ENCODE peak calls at places on chromosomes 13 and 19, in seven cellular contexts. One of them, this sample, is unnamed.
A peak's percentile ranks its signal among the peaks of the same experiment; 100 is the strongest.

GRCh38 chr13:73274147-73274546 is 215.3 kb downstream of the KLF5 start:
- DNase-seq in esophagus muscularis mucosa: no peak
- DNase-seq in cardiac muscle cell: no peak
- DNase-seq in mucosa of descending colon: no peak
- DNase-seq in MM.1S: no peak
- DNase-seq in stomach: no peak
- DNase-seq in fibroblast of lung: peak; percentile 75
- DNase-seq in this sample: no peak

GRCh38 chr19:8391274-8392016 is 1.3 kb downstream of the RAB11B start:
- DNase-seq in cardiac muscle cell: no peak
- DNase-seq in MM.1S: no peak
- DNase-seq in stomach: peak; percentile 54
- DNase-seq in fibroblast of lung: no peak
- DNase-seq in esophagus muscularis mucosa: no peak
- DNase-seq in mucosa of descending colon: peak; percentile 53
- DNase-seq in this sample: no peak

GRCh38 chr19:16340092-16340491 is 15.5 kb downstream of the KLF2 start:
- DNase-seq in fibroblast of lung: peak; percentile 77
- DNase-seq in mucosa of descending colon: no peak
- DNase-seq in cardiac muscle cell: no peak
- DNase-seq in esophagus muscularis mucosa: no peak
- DNase-seq in MM.1S: no peak
- DNase-seq in stomach: no peak
- DNase-seq in this sample: no peak

GRCh38 chr19:16875584-16876555 is 12.9 kb upstream of the F2RL3 start:
- DNase-seq in MM.1S: no peak
- DNase-seq in cardiac muscle cell: no peak
- DNase-seq in esophagus muscularis mucosa: no peak
- DNase-seq in fibroblast of lung: no peak
- DNase-seq in mucosa of descending colon: peak; percentile 54
- DNase-seq in stomach: no peak
- DNase-seq in this sample: peak; percentile 50

GRCh38 chr19:51093510-51094345 is 11.0 kb upstream of the KLK14 start:
- DNase-seq in fibroblast of lung: no peak
- DNase-seq in mucosa of descending colon: no peak
- DNase-seq in cardiac muscle cell: no peak
- DNase-seq in MM.1S: no peak
- DNase-seq in esophagus muscularis mucosa: no peak
- DNase-seq in stomach: no peak
- DNase-seq in this sample: no peak

GRCh38 chr19:16463341-16463990 is 8.3 kb downstream of the EPS15L1 start:
- DNase-seq in mucosa of descending colon: no peak
- DNase-seq in MM.1S: no peak
- DNase-seq in cardiac muscle cell: no peak
- DNase-seq in fibroblast of lung: no peak
- DNase-seq in stomach: no peak
- DNase-seq in esophagus muscularis mucosa: no peak
- DNase-seq in this sample: no peak

GRCh38 chr19:49361438-49362047 is 673 bp downstream of the TEAD2 start:
- DNase-seq in fibroblast of lung: peak; percentile 82
- DNase-seq in esophagus muscularis mucosa: peak; percentile 94
- DNase-seq in mucosa of descending colon: peak; percentile 87
- DNase-seq in stomach: peak; percentile 80
- DNase-seq in MM.1S: no peak
- DNase-seq in cardiac muscle cell: peak; percentile 91
- DNase-seq in this sample: no peak

GRCh38 chr19:56108447-56109195 is 12.5 kb downstream of the ZNF787 start:
- DNase-seq in esophagus muscularis mucosa: no peak
- DNase-seq in stomach: peak; percentile 57
- DNase-seq in cardiac muscle cell: peak; percentile 79
- DNase-seq in mucosa of descending colon: no peak
- DNase-seq in fibroblast of lung: no peak
- DNase-seq in MM.1S: no peak
- DNase-seq in this sample: no peak

GRCh38 chr19:17479325-17479791 is 9.0 kb downstream of the SLC27A1 start:
- DNase-seq in fibroblast of lung: peak; percentile 73
- DNase-seq in cardiac muscle cell: peak; percentile 76
- DNase-seq in stomach: no peak
- DNase-seq in mucosa of descending colon: no peak
- DNase-seq in MM.1S: no peak
- DNase-seq in esophagus muscularis mucosa: no peak
- DNase-seq in this sample: no peak

GRCh38 chr13:70668293-70668692 is 560.0 kb upstream of the KLHL1 start:
- DNase-seq in MM.1S: no peak
- DNase-seq in fibroblast of lung: no peak
- DNase-seq in mucosa of descending colon: no peak
- DNase-seq in stomach: no peak
- DNase-seq in cardiac muscle cell: no peak
- DNase-seq in esophagus muscularis mucosa: no peak
- DNase-seq in this sample: no peak

GRCh38 chr13:30339721-30340366 is 32.5 kb upstream of the KATNAL1 start:
- DNase-seq in stomach: no peak
- DNase-seq in MM.1S: no peak
- DNase-seq in cardiac muscle cell: peak; percentile 57
- DNase-seq in esophagus muscularis mucosa: no peak
- DNase-seq in fibroblast of lung: peak; percentile 38
- DNase-seq in mucosa of descending colon: no peak
- DNase-seq in this sample: no peak

GRCh38 chr13:99972190-99972731 is 694 bp upstream of the ZIC5 start:
- DNase-seq in MM.1S: no peak
- DNase-seq in fibroblast of lung: no peak
- DNase-seq in mucosa of descending colon: no peak
- DNase-seq in esophagus muscularis mucosa: no peak
- DNase-seq in cardiac muscle cell: no peak
- DNase-seq in stomach: no peak
- DNase-seq in this sample: no peak

GRCh38 chr19:3125900-3126524 is 9.8 kb upstream of the GNA15 start:
- DNase-seq in mucosa of descending colon: peak; percentile 86
- DNase-seq in esophagus muscularis mucosa: no peak
- DNase-seq in fibroblast of lung: peak; percentile 16
- DNase-seq in cardiac muscle cell: peak; percentile 53
- DNase-seq in MM.1S: peak; percentile 50
- DNase-seq in stomach: peak; percentile 79
- DNase-seq in this sample: peak; percentile 81

GRCh38 chr13:37085656-37086055 is 19.8 kb downstream of the CSNK1A1L start:
- DNase-seq in fibroblast of lung: no peak
- DNase-seq in MM.1S: no peak
- DNase-seq in cardiac muscle cell: no peak
- DNase-seq in esophagus muscularis mucosa: no peak
- DNase-seq in mucosa of descending colon: no peak
- DNase-seq in stomach: no peak
- DNase-seq in this sample: no peak

GRCh38 chr13:75073791-75074190 is 408.2 kb downstream of the TBC1D4 start:
- DNase-seq in cardiac muscle cell: no peak
- DNase-seq in stomach: no peak
- DNase-seq in MM.1S: no peak
- DNase-seq in esophagus muscularis mucosa: no peak
- DNase-seq in mucosa of descending colon: no peak
- DNase-seq in fibroblast of lung: no peak
- DNase-seq in this sample: no peak

GRCh38 chr19:4357921-4358326 is 14.6 kb downstream of the MPND start:
- DNase-seq in esophagus muscularis mucosa: no peak
- DNase-seq in mucosa of descending colon: no peak
- DNase-seq in cardiac muscle cell: no peak
- DNase-seq in MM.1S: no peak
- DNase-seq in stomach: no peak
- DNase-seq in fibroblast of lung: no peak
- DNase-seq in this sample: no peak

GRCh38 chr19:11227201-11227886 is 12.1 kb upstream of the ANGPTL8 start:
- DNase-seq in fibroblast of lung: no peak
- DNase-seq in MM.1S: no peak
- DNase-seq in stomach: no peak
- DNase-seq in cardiac muscle cell: no peak
- DNase-seq in mucosa of descending colon: no peak
- DNase-seq in esophagus muscularis mucosa: no peak
- DNase-seq in this sample: no peak

GRCh38 chr13:30865131-30866009 is 40.7 kb upstream of the MEDAG start:
- DNase-seq in mucosa of descending colon: peak; percentile 65
- DNase-seq in fibroblast of lung: peak; percentile 95
- DNase-seq in cardiac muscle cell: peak; percentile 96
- DNase-seq in MM.1S: peak; percentile 61
- DNase-seq in esophagus muscularis mucosa: no peak
- DNase-seq in stomach: peak; percentile 75
- DNase-seq in this sample: peak; percentile 39

GRCh38 chr13:24228852-24229458 is 68.4 kb downstream of the SPATA13 start:
- DNase-seq in mucosa of descending colon: no peak
- DNase-seq in fibroblast of lung: peak; percentile 68
- DNase-seq in stomach: no peak
- DNase-seq in MM.1S: peak; percentile 31
- DNase-seq in esophagus muscularis mucosa: no peak
- DNase-seq in cardiac muscle cell: peak; percentile 84
- DNase-seq in this sample: no peak

GRCh38 chr19:45322744-45323281 is at the start of gene CKM:
- DNase-seq in MM.1S: no peak
- DNase-seq in esophagus muscularis mucosa: no peak
- DNase-seq in stomach: no peak
- DNase-seq in cardiac muscle cell: no peak
- DNase-seq in mucosa of descending colon: no peak
- DNase-seq in fibroblast of lung: no peak
- DNase-seq in this sample: no peak

GRCh38 chr13:93270769-93271753 is 44.5 kb downstream of the GPC6 start:
- DNase-seq in fibroblast of lung: no peak
- DNase-seq in MM.1S: no peak
- DNase-seq in stomach: no peak
- DNase-seq in mucosa of descending colon: no peak
- DNase-seq in esophagus muscularis mucosa: no peak
- DNase-seq in cardiac muscle cell: peak; percentile 28
- DNase-seq in this sample: no peak

GRCh38 chr13:99322297-99323103 is 15.3 kb upstream of the GPR183 start:
- DNase-seq in mucosa of descending colon: no peak
- DNase-seq in MM.1S: no peak
- DNase-seq in fibroblast of lung: peak; percentile 92
- DNase-seq in stomach: no peak
- DNase-seq in esophagus muscularis mucosa: no peak
- DNase-seq in cardiac muscle cell: peak; percentile 70
- DNase-seq in this sample: peak; percentile 74

GRCh38 chr19:18906605-18907519 is 10.9 kb upstream of the CERS1 start:
- DNase-seq in MM.1S: no peak
- DNase-seq in stomach: no peak
- DNase-seq in cardiac muscle cell: no peak
- DNase-seq in esophagus muscularis mucosa: no peak
- DNase-seq in fibroblast of lung: no peak
- DNase-seq in mucosa of descending colon: no peak
- DNase-seq in this sample: no peak

GRCh38 chr19:33040994-33041827 is 23.5 kb downstream of the RHPN2 start:
- DNase-seq in fibroblast of lung: peak; percentile 47
- DNase-seq in esophagus muscularis mucosa: no peak
- DNase-seq in stomach: peak; percentile 50
- DNase-seq in mucosa of descending colon: peak; percentile 75
- DNase-seq in cardiac muscle cell: peak; percentile 57
- DNase-seq in MM.1S: no peak
- DNase-seq in this sample: no peak

GRCh38 chr19:35249146-35249847 is 495 bp downstream of the LSR start:
- DNase-seq in mucosa of descending colon: peak; percentile 55
- DNase-seq in esophagus muscularis mucosa: peak; percentile 72
- DNase-seq in stomach: no peak
- DNase-seq in MM.1S: no peak
- DNase-seq in fibroblast of lung: no peak
- DNase-seq in cardiac muscle cell: no peak
- DNase-seq in this sample: no peak

DNA sequence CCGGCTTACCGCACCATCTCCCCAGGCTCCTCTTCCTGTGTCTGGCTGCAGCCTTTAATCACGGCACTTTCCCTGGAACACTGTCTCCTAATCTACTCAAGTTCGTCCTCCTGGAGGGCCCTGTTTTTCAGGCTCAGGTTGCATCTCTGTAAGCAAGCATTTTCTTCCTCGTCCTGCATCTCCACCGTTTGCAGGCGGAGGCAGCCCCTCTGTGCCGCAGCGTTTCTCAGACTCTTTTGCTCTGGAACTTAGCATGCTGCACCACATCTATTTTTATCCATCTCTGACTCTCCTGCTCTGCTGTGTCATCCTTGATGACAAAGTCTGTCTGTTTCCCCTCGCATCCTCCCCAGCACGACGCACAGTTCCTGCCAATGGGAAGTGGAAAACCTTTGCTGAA is 117.5 kb downstream of the ATP8A2 start:
- DNase-seq in stomach: no peak
- DNase-seq in cardiac muscle cell: no peak
- DNase-seq in mucosa of descending colon: no peak
- DNase-seq in fibroblast of lung: peak; percentile 12
- DNase-seq in esophagus muscularis mucosa: peak; percentile 68
- DNase-seq in MM.1S: no peak
- DNase-seq in this sample: no peak
- H3K36me3 ChIP-seq in stomach: no peaks in the 10 kb centered on the region
- H3K36me3 ChIP-seq in cardiac muscle cell: no peaks in the 10 kb centered on the region
- H3K36me3 ChIP-seq in mucosa of descending colon: no peaks in the 10 kb centered on the region
- H3K36me3 ChIP-seq in fibroblast of lung: no peaks in the 10 kb centered on the region
- H3K36me3 ChIP-seq in esophagus muscularis mucosa: no peaks in the 10 kb centered on the region
- H3K36me3 ChIP-seq in MM.1S: no peaks in the 10 kb centered on the region
- H3K36me3 ChIP-seq in this sample: no peaks in the 10 kb centered on the region

GRCh38 chr13:114010401-114011101 is 36.7 kb upstream of the C13orf46 start:
- DNase-seq in esophagus muscularis mucosa: no peak
- DNase-seq in fibroblast of lung: no peak
- DNase-seq in mucosa of descending colon: no peak
- DNase-seq in stomach: no peak
- DNase-seq in cardiac muscle cell: no peak
- DNase-seq in MM.1S: no peak
- DNase-seq in this sample: no peak
- H3K36me3 ChIP-seq in esophagus muscularis mucosa: peaks cover 58% of the 10 kb centered on the region
- H3K36me3 ChIP-seq in fibroblast of lung: peaks cover 32% of the 10 kb centered on the region
- H3K36me3 ChIP-seq in mucosa of descending colon: no peaks in the 10 kb centered on the region
- H3K36me3 ChIP-seq in stomach: peaks cover 56% of the 10 kb centered on the region
- H3K36me3 ChIP-seq in cardiac muscle cell: no peaks in the 10 kb centered on the region
- H3K36me3 ChIP-seq in MM.1S: peaks cover 29% of the 10 kb centered on the region
- H3K36me3 ChIP-seq in this sample: peaks cover 23% of the 10 kb centered on the region

GRCh38 chr13:112194579-112194978 is 127.6 kb downstream of the SOX1 start:
- DNase-seq in mucosa of descending colon: no peak
- DNase-seq in cardiac muscle cell: no peak
- DNase-seq in fibroblast of lung: no peak
- DNase-seq in MM.1S: no peak
- DNase-seq in esophagus muscularis mucosa: no peak
- DNase-seq in stomach: no peak
- DNase-seq in this sample: no peak
- H3K36me3 ChIP-seq in mucosa of descending colon: no peaks in the 10 kb centered on the region
- H3K36me3 ChIP-seq in cardiac muscle cell: no peaks in the 10 kb centered on the region
- H3K36me3 ChIP-seq in fibroblast of lung: no peaks in the 10 kb centered on the region
- H3K36me3 ChIP-seq in MM.1S: no peaks in the 10 kb centered on the region
- H3K36me3 ChIP-seq in esophagus muscularis mucosa: no peaks in the 10 kb centered on the region
- H3K36me3 ChIP-seq in stomach: no peaks in the 10 kb centered on the region
- H3K36me3 ChIP-seq in this sample: no peaks in the 10 kb centered on the region

GRCh38 chr19:47778954-47779351 is 450 bp downstream of the SELENOW start:
- DNase-seq in MM.1S: no peak
- DNase-seq in cardiac muscle cell: peak; percentile 22
- DNase-seq in fibroblast of lung: peak; percentile 12
- DNase-seq in stomach: no peak
- DNase-seq in mucosa of descending colon: peak; percentile 66
- DNase-seq in esophagus muscularis mucosa: no peak
- DNase-seq in this sample: no peak

GRCh38 chr19:47781590-47782318 is 3.3 kb downstream of the SELENOW start:
- DNase-seq in MM.1S: no peak
- DNase-seq in fibroblast of lung: no peak
- DNase-seq in esophagus muscularis mucosa: no peak
- DNase-seq in stomach: peak; percentile 35
- DNase-seq in cardiac muscle cell: no peak
- DNase-seq in mucosa of descending colon: no peak
- DNase-seq in this sample: no peak

GRCh38 chr19:47778089-47778953 is at the start of gene SELENOW:
- DNase-seq in cardiac muscle cell: peak; percentile 79
- DNase-seq in stomach: peak; percentile 83
- DNase-seq in fibroblast of lung: peak; percentile 71
- DNase-seq in mucosa of descending colon: peak; percentile 92
- DNase-seq in MM.1S: peak; percentile 77
- DNase-seq in esophagus muscularis mucosa: peak; percentile 94
- DNase-seq in this sample: peak; percentile 86

GRCh38 chr19:47780215-47780551 is 1.7 kb downstream of the SELENOW start:
- DNase-seq in stomach: no peak
- DNase-seq in esophagus muscularis mucosa: no peak
- DNase-seq in mucosa of descending colon: no peak
- DNase-seq in cardiac muscle cell: no peak
- DNase-seq in fibroblast of lung: no peak
- DNase-seq in MM.1S: no peak
- DNase-seq in this sample: no peak

GRCh38 chr19:47779524-47780214 is 1.2 kb downstream of the SELENOW start:
- DNase-seq in MM.1S: no peak
- DNase-seq in cardiac muscle cell: no peak
- DNase-seq in stomach: peak; percentile 58
- DNase-seq in mucosa of descending colon: peak; percentile 64
- DNase-seq in esophagus muscularis mucosa: no peak
- DNase-seq in fibroblast of lung: no peak
- DNase-seq in this sample: no peak
- H3K36me3 ChIP-seq in MM.1S: no peaks in the 10 kb centered on the region
- H3K36me3 ChIP-seq in cardiac muscle cell: peaks cover 37% of the 10 kb centered on the region
- H3K36me3 ChIP-seq in stomach: peaks cover 41% of the 10 kb centered on the region
- H3K36me3 ChIP-seq in mucosa of descending colon: peaks cover 3% of the 10 kb centered on the region
- H3K36me3 ChIP-seq in esophagus muscularis mucosa: peaks cover 37% of the 10 kb centered on the region
- H3K36me3 ChIP-seq in fibroblast of lung: peaks cover 12% of the 10 kb centered on the region
- H3K36me3 ChIP-seq in this sample: peaks cover 8% of the 10 kb centered on the region